ENCODE peak calls at places on chromosomes 13 and 19, in nine cellular contexts. Y is mesothelial cell of epicardium, D is Caco-2, V is A673, C is astrocyte of the spinal cord, H is DND-41, R is lower lobe of right lung, E is astrocyte of the cerebellum, A is psoas muscle. F is an unnamed sample.

GRCh38 chr19:39307822-39308530 is 11.8 kb downstream of the IFNL1 start:
- DNase-seq in R (no peak), E (no peak), H (no peak), Y (no peak), V (no peak), A (no peak), D (no peak), C (no peak), F (no peak)

GRCh38 chr13:94419304-94419943 is 60.1 kb downstream of the DCT start:
- DNase-seq in R (no peak), V (peak), H (no peak), A (no peak), Y (no peak), D (no peak), E (no peak), C (peak), F (no peak)

GRCh38 chr19:33379151-33379829 is 5.8 kb downstream of the CEBPG start:
- DNase-seq in C (no peak), E (no peak), D (peak), R (no peak), V (no peak), A (no peak), H (no peak), Y (no peak), F (no peak)

GRCh38 chr13:43767351-43767901 is 19.3 kb downstream of the ENOX1 start:
- DNase-seq in Y (no peak), A (peak), E (no peak), C (no peak), R (no peak), D (no peak), V (no peak), H (no peak), F (no peak)

GRCh38 chr13:47039106-47039505 is 142.3 kb upstream of the HTR2A start:
- DNase-seq in A (no peak), C (peak), D (no peak), V (no peak), Y (no peak), E (peak), H (no peak), R (no peak), F (no peak)

GRCh38 chr13:110597041-110597689 is 18.2 kb upstream of the NAXD start:
- DNase-seq in Y (no peak), A (no peak), E (no peak), R (no peak), V (no peak), H (no peak), C (no peak), D (no peak), F (no peak)

GRCh38 chr13:36163809-36164308 is 32.7 kb upstream of the DCLK1 start:
- DNase-seq in Y (no peak), E (peak), C (peak), R (peak), H (no peak), V (peak), A (peak), D (no peak), F (no peak)

GRCh38 chr13:38321654-38322053 is 28.0 kb upstream of the UFM1 start:
- DNase-seq in C (no peak), E (no peak), D (no peak), V (no peak), Y (no peak), A (no peak), H (no peak), R (no peak), F (no peak)

GRCh38 chr13:99013951-99014350 is 36.1 kb upstream of the DOCK9 start:
- DNase-seq in A (no peak), C (no peak), Y (no peak), D (no peak), V (no peak), R (no peak), E (no peak), H (no peak), F (no peak)

GRCh38 chr13:75702476-75702875 is 66.3 kb downstream of the LMO7 start:
- DNase-seq in C (no peak), Y (no peak), E (no peak), D (no peak), A (no peak), H (no peak), R (no peak), V (no peak), F (no peak)

GRCh38 chr19:10009269-10009665 is 1.0 kb downstream of the COL5A3 start:
- DNase-seq in E (no peak), D (no peak), V (peak), C (peak), Y (peak), A (peak), R (peak), H (peak), F (no peak)

GRCh38 chr19:4181053-4181508 is 1.3 kb downstream of the SIRT6 start:
- DNase-seq in V (no peak), A (no peak), R (no peak), Y (no peak), C (no peak), E (no peak), H (no peak), D (no peak), F (no peak)

GRCh38 chr13:85040176-85040660 is 759.0 kb downstream of the SLITRK6 start:
- DNase-seq in E (no peak), V (peak), R (no peak), H (no peak), C (no peak), A (no peak), Y (no peak), D (no peak), F (no peak)

GRCh38 chr13:40490086-40490723 is 176.2 kb downstream of the FOXO1 start:
- DNase-seq in V (no peak), E (no peak), H (no peak), Y (no peak), R (no peak), C (no peak), A (no peak), D (no peak), F (no peak)

GRCh38 chr19:7894612-7895309 is 6.5 kb downstream of the LRRC8E start:
- DNase-seq in E (no peak), C (no peak), R (peak), V (no peak), Y (no peak), H (no peak), D (no peak), A (no peak), F (no peak)

GRCh38 chr13:41311607-41312500 is 787 bp downstream of the NAA16 start:
- DNase-seq in A (peak), Y (peak), E (no peak), C (peak), V (peak), H (peak), R (peak), D (peak), F (no peak)

GRCh38 chr19:45863840-45864628 is at the start of gene FOXA3:
- DNase-seq in Y (no peak), A (peak), C (peak), E (no peak), R (no peak), H (no peak), V (peak), D (peak), F (peak)

GRCh38 chr19:2603320-2603719 is 99.2 kb downstream of the GNG7 start:
- DNase-seq in A (peak), C (peak), H (no peak), V (no peak), R (peak), D (no peak), Y (no peak), E (peak), F (no peak)

GRCh38 chr13:46012404-46012803 is 40.1 kb downstream of the ZC3H13 start:
- DNase-seq in V (no peak), R (no peak), E (no peak), D (no peak), Y (no peak), C (no peak), A (no peak), H (no peak), F (no peak)

GRCh38 chr19:11480081-11480926 is 542 bp downstream of the ELAVL3 start:
- DNase-seq in C (no peak), V (no peak), R (no peak), E (no peak), D (no peak), A (no peak), H (no peak), Y (no peak), F (no peak)

GRCh38 chr19:33758541-33759013 is 38.1 kb upstream of the KCTD15 start:
- DNase-seq in E (no peak), H (no peak), C (no peak), V (no peak), Y (no peak), D (no peak), A (no peak), R (peak), F (no peak)

GRCh38 chr13:99178636-99179035 is 22.0 kb upstream of the UBAC2 start:
- DNase-seq in Y (no peak), D (no peak), A (peak), V (no peak), C (no peak), H (peak), R (no peak), E (no peak), F (peak)

GRCh38 chr13:73754241-73754640 is 380.0 kb downstream of the KLF12 start:
- DNase-seq in H (no peak), D (no peak), V (no peak), E (no peak), C (no peak), A (no peak), R (no peak), Y (no peak), F (no peak)

GRCh38 chr19:16209266-16209665 is 11.6 kb downstream of the AP1M1 start:
- DNase-seq in Y (no peak), A (no peak), E (no peak), V (no peak), D (no peak), H (no peak), R (no peak), C (no peak), F (no peak)

GRCh38 chr13:41588899-41589298 is 131.5 kb downstream of the RGCC start:
- DNase-seq in H (no peak), C (peak), R (no peak), Y (no peak), D (no peak), V (peak), E (peak), A (no peak), F (no peak)

GRCh38 chr13:33676700-33677048 is 141.3 kb upstream of the RFC3 start:
- DNase-seq in E (no peak), D (peak), Y (no peak), H (peak), R (peak), C (peak), A (peak), V (peak), F (no peak)

GRCh38 chr13:61410669-61411297 is 4.9 kb downstream of the PCDH20 start:
- DNase-seq in C (peak), A (no peak), R (no peak), D (no peak), H (no peak), V (peak), E (peak), Y (no peak), F (no peak)

GRCh38 chr19:52492991-52493470 is 34.4 kb upstream of the ZNF808 start:
- DNase-seq in C (no peak), A (no peak), V (no peak), Y (peak), R (peak), H (peak), D (peak), E (no peak), F (no peak)

GRCh38 chr13:68350554-68350953 is 1120.4 kb upstream of the PCDH9 start:
- DNase-seq in C (no peak), Y (no peak), D (no peak), R (no peak), V (no peak), A (no peak), E (no peak), H (no peak), F (no peak)

GRCh38 chr13:112174476-112175110 is 107.6 kb downstream of the SOX1 start:
- DNase-seq in D (peak), E (peak), V (no peak), H (no peak), A (no peak), R (no peak), C (no peak), Y (no peak), F (no peak)

DNA sequence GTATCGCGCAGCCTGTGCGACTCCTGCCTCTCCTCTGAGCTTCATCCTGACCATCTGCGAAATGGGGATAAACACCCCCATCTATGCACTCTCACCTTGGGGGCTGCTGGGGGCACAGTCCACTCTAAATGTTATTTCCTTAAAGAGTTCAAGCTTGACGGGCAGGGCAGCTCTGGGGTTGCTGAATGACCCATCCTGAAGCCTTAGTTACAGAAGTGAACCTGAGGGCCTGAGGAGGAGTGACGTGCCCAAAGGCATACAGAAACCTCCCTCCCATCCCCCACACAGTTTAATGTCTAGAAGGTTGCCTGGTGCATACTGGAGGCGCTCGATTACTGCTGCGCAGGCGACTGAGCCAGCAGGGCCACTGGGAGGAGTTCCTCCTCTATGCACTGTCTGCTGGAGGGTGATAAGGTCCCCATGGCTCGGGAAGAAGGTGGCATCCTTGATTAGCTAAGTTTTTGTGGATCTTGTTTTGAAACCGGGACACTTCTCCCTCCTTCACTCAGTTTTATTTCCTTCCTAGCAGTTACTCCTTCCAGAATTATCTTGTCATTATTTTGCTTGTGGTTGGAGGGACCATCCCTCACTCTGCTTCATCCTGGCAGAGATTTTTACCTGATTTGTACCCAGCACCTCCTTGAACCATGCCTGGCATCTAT is 572 bp upstream of the FKBP8 start:
- DNase-seq in H (peak), E (no peak), R (peak), V (peak), A (no peak), C (peak), D (peak), Y (no peak), F (no peak)
- TF ChIP-seq CTCF in H (peak), E (no peak), R (peak), V (no peak), A (no peak), C (no peak), D (peak), Y (no peak), F (no peak)

GRCh38 chr19:18251587-18252369 is 22.5 kb downstream of the IQCN start:
- DNase-seq in H (peak), C (peak), D (peak), E (peak), A (peak), R (peak), Y (no peak), V (peak), F (peak)
- TF ChIP-seq CTCF in H (peak), C (peak), D (peak), E (peak), A (peak), R (peak), Y (peak), V (peak), F (peak)

DNA sequence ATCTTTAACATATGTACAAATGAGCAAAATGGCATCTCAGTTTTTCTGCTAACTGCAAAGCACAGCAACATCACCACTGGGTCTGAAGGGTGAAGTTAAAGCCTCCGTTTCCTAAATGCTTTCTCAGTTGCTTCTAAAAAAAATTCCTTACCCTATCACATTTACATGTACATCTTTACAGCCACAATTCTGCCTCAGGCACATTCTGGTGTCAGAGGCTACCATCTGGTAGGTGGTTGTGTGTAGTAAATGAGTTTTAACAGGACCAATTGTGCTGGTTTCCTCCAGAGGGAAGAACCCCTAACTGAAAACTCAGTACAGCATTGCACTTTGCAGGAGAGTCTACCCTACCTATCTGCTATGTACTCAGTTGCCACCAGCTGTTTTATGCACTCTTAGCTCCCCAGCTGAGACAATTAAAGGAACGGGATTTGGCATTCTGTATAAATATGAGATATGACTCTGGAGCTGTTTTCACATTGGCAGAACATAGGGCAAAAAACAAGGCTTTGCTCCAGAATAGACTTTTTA is 1576.5 kb downstream of the PCDH9 start:
- DNase-seq in V (no peak), C (no peak), D (no peak), Y (no peak), H (no peak), R (no peak), A (no peak), E (no peak), F (no peak)
- TF ChIP-seq CTCF in V (no peak), C (no peak), D (no peak), Y (no peak), H (no peak), R (no peak), A (no peak), E (no peak), F (no peak)

GRCh38 chr13:51151463-51151862 is 40.4 kb upstream of the C13orf42 start:
- DNase-seq in H (no peak), E (no peak), A (no peak), D (no peak), C (no peak), R (no peak), Y (no peak), V (no peak), F (no peak)

GRCh38 chr13:51147732-51148131 is 36.7 kb upstream of the C13orf42 start:
- DNase-seq in D (no peak), V (no peak), C (no peak), A (no peak), Y (no peak), H (no peak), R (no peak), E (no peak), F (no peak)

GRCh38 chr13:51146667-51147066 is 35.6 kb upstream of the C13orf42 start:
- DNase-seq in A (no peak), V (no peak), Y (no peak), H (no peak), E (no peak), R (no peak), D (no peak), C (no peak), F (no peak)

GRCh38 chr13:51148223-51148951 is 37.3 kb upstream of the C13orf42 start:
- DNase-seq in A (no peak), D (no peak), R (no peak), Y (no peak), C (peak), E (no peak), V (peak), H (no peak), F (no peak)

DNA sequence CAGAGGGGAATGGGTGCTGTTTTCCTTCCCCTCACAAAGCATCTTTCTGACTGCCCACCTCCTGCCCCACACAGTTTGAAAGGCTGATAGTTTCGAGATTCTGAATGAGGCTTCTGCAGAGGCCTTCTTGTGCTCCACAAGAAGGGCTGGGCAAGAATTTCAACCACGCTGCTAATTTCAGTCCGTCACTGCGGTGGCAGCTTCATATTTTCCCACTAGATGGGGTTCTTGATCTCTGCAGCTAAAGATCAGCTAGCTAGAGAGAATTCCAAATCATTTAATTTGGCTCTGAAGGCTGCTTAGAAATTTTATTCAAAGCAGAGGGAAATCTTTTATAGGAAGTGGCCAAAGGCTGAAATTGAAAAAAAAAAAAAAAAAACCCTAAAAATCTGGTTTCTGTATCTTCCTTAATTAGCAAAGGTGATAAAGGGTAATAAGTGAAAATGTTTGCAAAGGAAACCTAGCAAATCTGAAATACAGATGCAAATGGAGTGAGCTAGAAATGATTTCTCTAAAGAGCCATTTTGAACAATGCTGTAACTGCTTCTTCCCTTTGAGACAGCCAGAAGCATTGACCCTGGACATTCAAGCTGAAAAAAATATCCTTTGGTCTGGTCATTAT is 38.0 kb upstream of the C13orf42 start:
- DNase-seq in Y (no peak), C (peak), H (no peak), D (no peak), V (peak), E (peak), R (no peak), A (no peak), F (no peak)
- TF ChIP-seq CTCF in Y (no peak), C (peak), H (peak), D (peak), V (peak), E (peak), R (peak), A (peak), F (no peak)